ENCODE peak calls at places on chromosomes 1 and 21, in five cellular contexts. X is HCT116, H is SK-N-SH, K is K562, F is H1. Z is an unnamed sample.

GRCh38 chr1:230270940-230271325 is 155.2 kb downstream of the PGBD5 start:
- DNase-seq in X (no peak), H (peak; percentile 70), K (no peak), F (no peak), Z (no peak)

GRCh38 chr1:35725591-35725990 is 6.9 kb upstream of the C1orf216 start:
- DNase-seq in X (no peak), H (no peak), K (no peak), F (no peak), Z (no peak)

GRCh38 chr1:1306070-1306660 is 1.6 kb downstream of the ACAP3 start:
- DNase-seq in X (no peak), H (peak; percentile 52), K (peak; percentile 80), F (no peak), Z (no peak)

GRCh38 chr21:38148046-38148445 is 108.7 kb upstream of the KCNJ15 start:
- DNase-seq in X (no peak), H (no peak), K (no peak), F (no peak), Z (no peak)

GRCh38 chr1:204190212-204191211 is 5.8 kb downstream of the KISS1 start:
- DNase-seq in X (no peak), H (no peak), K (peak; percentile 14), F (no peak), Z (no peak)

GRCh38 chr1:38962560-38962959 is 20.9 kb upstream of the RHBDL2 start:
- DNase-seq in X (no peak), H (no peak), K (no peak), F (no peak), Z (no peak)

GRCh38 chr1:205270764-205271163 is 43.0 kb downstream of the TMCC2 start:
- DNase-seq in X (peak; percentile 46), H (no peak), K (no peak), F (no peak), Z (no peak)

GRCh38 chr1:55081188-55081904 is 42.0 kb downstream of the PCSK9 start:
- DNase-seq in X (no peak), H (no peak), K (no peak), F (no peak), Z (no peak)

GRCh38 chr1:115949156-115949555 is 27.2 kb upstream of the SLC22A15 start:
- DNase-seq in X (no peak), H (no peak), K (no peak), F (no peak), Z (no peak)

GRCh38 chr1:63730211-63730610 is 43.6 kb upstream of the ROR1 start:
- DNase-seq in X (no peak), H (peak; percentile 14), K (no peak), F (no peak), Z (no peak)

GRCh38 chr1:228212415-228212965 is 4.6 kb downstream of the OBSCN start:
- DNase-seq in X (no peak), H (no peak), K (no peak), F (no peak), Z (no peak)
- H3K4me3 ChIP-seq in X (no peak overlapping the region), H (no peak overlapping the region), K (no peak overlapping the region), F (peak overlapping the region; percentile 97), Z (no peak overlapping the region)

DNA sequence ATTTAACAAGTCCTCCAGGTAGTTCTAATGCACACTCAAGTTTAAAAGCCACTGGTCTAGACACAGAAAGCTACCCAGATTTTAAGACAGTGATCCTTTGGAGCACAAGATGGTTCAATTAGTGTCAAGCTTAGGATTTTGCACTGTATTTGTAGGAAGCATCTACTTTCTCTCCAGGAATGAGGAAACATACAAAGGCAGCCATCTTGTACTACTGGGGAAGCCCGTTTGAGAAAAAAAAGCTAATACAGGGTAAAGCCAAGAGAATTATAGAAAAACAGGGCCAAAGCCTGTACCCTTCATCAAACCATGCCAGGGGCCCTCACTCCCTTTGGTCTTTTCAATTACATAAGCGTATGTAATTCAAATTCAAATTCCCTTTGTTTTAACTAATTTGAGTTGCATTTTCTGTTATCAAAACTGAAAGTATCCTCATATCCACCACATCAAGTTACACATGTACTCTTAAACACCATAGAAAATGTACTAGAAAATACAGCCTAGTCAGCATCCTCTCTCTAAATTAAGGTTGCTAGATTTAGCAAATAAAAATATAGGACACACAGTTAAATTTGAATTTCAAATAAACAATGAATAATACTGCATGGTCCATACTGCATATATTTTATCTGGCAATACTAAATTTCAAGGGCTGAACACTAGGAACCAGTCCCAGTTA is 17.4 kb downstream of the PIK3R3 start:
- DNase-seq in X (no peak), H (no peak), K (no peak), F (no peak), Z (no peak)
- TF ChIP-seq JUND in X (no peak), H (no peak), K (no peak), F (no peak), Z (no peak)

DNA sequence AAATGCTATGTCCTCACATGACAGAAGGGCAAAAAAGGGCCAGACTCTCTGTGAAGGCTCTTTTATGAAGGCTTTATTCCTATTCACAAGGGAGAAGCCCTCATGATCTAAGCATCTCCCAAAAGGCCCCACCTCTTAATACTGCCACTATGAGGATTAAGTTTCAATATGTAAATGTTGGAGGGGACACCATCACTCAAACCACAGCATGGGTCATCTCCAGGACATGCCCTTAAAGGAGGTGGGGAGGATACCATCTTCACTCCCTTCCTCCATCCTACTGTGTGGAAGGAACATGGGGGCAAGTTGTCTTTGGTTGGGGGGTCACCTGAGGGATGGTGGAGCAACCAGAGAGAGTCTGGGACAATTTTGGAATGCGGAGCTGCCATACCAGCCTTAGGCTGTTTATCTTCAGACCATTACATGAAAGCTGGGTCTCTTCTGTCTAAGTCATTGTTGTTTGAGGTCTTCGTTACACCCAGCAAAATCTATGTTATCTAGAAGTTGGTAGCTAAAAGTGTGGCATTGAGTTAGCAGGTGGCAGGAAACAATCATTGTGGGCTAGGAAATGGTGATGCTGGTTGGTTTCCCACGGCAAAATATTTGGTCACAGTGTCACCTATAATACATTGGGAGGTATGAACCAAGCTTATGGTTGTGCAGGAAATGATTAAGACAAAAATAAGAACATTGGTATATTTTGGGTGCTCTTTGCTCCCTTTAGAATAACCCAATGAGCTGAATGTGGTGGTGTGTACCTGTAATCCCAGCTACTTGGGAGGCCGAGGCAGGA is 169.9 kb downstream of the TRIM33 start:
- DNase-seq in X (no peak), H (no peak), K (no peak), F (no peak), Z (no peak)
- H3K4me3 ChIP-seq in X (no peak overlapping the region), H (no peak overlapping the region), K (no peak overlapping the region), F (no peak overlapping the region), Z (no peak overlapping the region)

GRCh38 chr1:208374391-208374941 is 130.3 kb upstream of the PLXNA2 start:
- DNase-seq in X (no peak), H (no peak), K (peak; percentile 5), F (no peak), Z (no peak)

GRCh38 chr1:208369658-208370057 is 125.5 kb upstream of the PLXNA2 start:
- DNase-seq in X (no peak), H (no peak), K (no peak), F (no peak), Z (no peak)

DNA sequence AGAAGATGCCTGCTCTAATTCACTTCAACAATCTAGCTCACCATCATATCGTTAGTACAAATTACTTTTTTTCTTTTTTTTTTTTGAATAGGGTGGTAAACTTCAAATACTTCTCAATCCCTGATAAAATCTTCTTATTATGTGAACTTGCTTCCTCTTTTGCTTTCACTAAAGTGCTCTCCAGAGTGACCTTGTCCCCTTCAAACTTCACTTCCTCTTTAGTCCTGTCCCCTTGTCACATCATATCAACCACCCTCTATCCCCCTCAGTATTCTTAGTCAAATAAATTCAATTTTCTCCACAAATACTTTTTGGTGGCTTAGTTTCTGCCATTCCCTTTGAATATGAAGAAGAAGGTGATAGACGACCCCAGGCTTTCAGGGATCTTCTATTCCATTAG is 124.9 kb upstream of the PLXNA2 start:
- DNase-seq in X (no peak), H (no peak), K (no peak), F (no peak), Z (no peak)
- TF ChIP-seq JUND in X (no peak), H (no peak), K (no peak), F (no peak), Z (no peak)

GRCh38 chr21:42527127-42527488 is 13.5 kb downstream of the SLC37A1 start:
- DNase-seq in X (no peak), H (no peak), K (no peak), F (no peak), Z (no peak)

GRCh38 chr21:42532466-42533181 is 19.0 kb downstream of the SLC37A1 start:
- DNase-seq in X (no peak), H (no peak), K (no peak), F (no peak), Z (no peak)

GRCh38 chr21:42531771-42532170 is 18.1 kb downstream of the SLC37A1 start:
- DNase-seq in X (no peak), H (no peak), K (no peak), F (no peak), Z (no peak)

GRCh38 chr21:42527489-42528158 is 14.0 kb downstream of the SLC37A1 start:
- DNase-seq in X (no peak), H (no peak), K (no peak), F (no peak), Z (peak; percentile 80)

GRCh38 chr21:42530167-42530518 is 16.5 kb downstream of the SLC37A1 start:
- DNase-seq in X (no peak), H (no peak), K (no peak), F (no peak), Z (no peak)
- H3K4me3 ChIP-seq in X (no peak overlapping the region), H (no peak overlapping the region), K (no peak overlapping the region), F (no peak overlapping the region), Z (no peak overlapping the region)

GRCh38 chr21:20996421-20997307 is 1.5 kb upstream of the NCAM2 start:
- DNase-seq in X (no peak), H (no peak), K (no peak), F (no peak), Z (no peak)
- TF ChIP-seq JUND in X (no peak), H (no peak), K (no peak), F (no peak), Z (no peak)

GRCh38 chr1:3349968-3350299 is 104.5 kb upstream of the ARHGEF16 start:
- DNase-seq in X (no peak), H (no peak), K (no peak), F (no peak), Z (no peak)

GRCh38 chr1:3349161-3349967 is 105.1 kb upstream of the ARHGEF16 start:
- DNase-seq in X (no peak), H (no peak), K (peak; percentile 34), F (no peak), Z (no peak)

GRCh38 chr1:3346478-3346877 is 108.0 kb upstream of the ARHGEF16 start:
- DNase-seq in X (no peak), H (no peak), K (no peak), F (no peak), Z (no peak)

GRCh38 chr1:3347257-3348020 is 107.0 kb upstream of the ARHGEF16 start:
- DNase-seq in X (no peak), H (no peak), K (no peak), F (no peak), Z (no peak)

DNA sequence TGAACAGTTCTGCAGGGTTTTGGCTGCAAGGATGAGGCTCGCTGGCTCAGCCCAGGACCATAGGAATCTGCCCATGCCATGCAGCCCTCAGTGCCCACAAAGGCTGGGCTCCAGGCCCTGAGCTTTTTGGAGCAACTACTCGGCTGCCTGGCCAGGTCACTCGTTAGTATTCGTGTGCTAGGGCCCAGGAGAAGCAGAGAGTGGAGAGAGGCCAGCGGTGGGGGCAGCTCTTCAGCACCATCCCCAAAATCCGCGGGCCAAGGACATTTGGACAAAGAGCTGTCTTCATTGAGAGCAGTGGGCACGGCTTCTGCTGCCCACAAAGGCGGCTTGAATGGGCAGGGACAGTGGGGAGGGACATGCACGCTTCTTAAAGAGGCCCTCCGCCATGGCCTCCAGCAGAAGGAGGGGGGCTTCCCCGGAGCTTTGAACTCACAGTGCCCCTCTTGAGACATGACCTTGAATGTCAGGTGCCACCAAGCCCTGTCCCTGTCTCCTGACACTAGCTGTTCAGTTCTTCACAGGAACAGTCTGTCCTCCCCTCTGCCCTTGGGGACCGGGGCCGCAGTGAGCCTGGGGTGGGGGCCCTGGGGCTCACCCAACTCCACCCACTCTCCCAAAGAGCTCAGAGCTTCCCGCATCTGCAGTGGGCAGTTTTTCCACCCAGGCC is 106.1 kb upstream of the ARHGEF16 start:
- DNase-seq in X (no peak), H (no peak), K (no peak), F (no peak), Z (no peak)
- H3K4me3 ChIP-seq in X (no peak overlapping the region), H (no peak overlapping the region), K (no peak overlapping the region), F (no peak overlapping the region), Z (no peak overlapping the region)